ENCODE peak calls at places on chromosomes 7 and 10, in eight cellular contexts. C is colonic mucosa, F is thoracic aorta, W is hepatocyte, T is stomach, A is MM.1S, H is Panc1, G is adrenal gland. L is an unnamed sample. For H3K4me1, the result is how much of the 10 kb centered on the place peaks cover.

GRCh38 chr10:74150151-74151056 is at the start of gene AP3M1:
- DNase-seq in C (peak), F (peak), W (peak), T (peak), A (peak), H (peak), G (peak), L (peak)

GRCh38 chr10:92395271-92395670 is 104.3 kb downstream of the MARCHF5 start:
- DNase-seq in C (no peak), F (no peak), W (no peak), T (no peak), A (no peak), H (no peak), G (no peak), L (no peak)

GRCh38 chr7:155209478-155209864 is 88.2 kb upstream of the INSIG1 start:
- DNase-seq in C (no peak), F (no peak), W (no peak), T (no peak), A (no peak), H (no peak), G (no peak), L (no peak)

GRCh38 chr10:35259769-35260397 is 76.4 kb upstream of the CCNY start:
- DNase-seq in C (no peak), F (no peak), W (peak), T (no peak), A (no peak), H (peak), G (no peak), L (no peak)

GRCh38 chr10:110912374-110912773 is 6.6 kb downstream of the BBIP1 start:
- DNase-seq in C (no peak), F (no peak), W (no peak), T (no peak), A (no peak), H (no peak), G (no peak), L (no peak)

GRCh38 chr10:33520223-33520622 is 185.8 kb upstream of the NRP1 start:
- DNase-seq in C (no peak), F (no peak), W (no peak), T (no peak), A (no peak), H (no peak), G (no peak), L (no peak)

GRCh38 chr7:46173526-46174191 is 252.6 kb upstream of the IGFBP3 start:
- DNase-seq in C (no peak), F (no peak), W (no peak), T (peak), A (no peak), H (no peak), G (no peak), L (peak)

GRCh38 chr10:129305046-129305445 is 162.0 kb upstream of the MGMT start:
- DNase-seq in C (no peak), F (no peak), W (no peak), T (no peak), A (no peak), H (no peak), G (no peak), L (no peak)

GRCh38 chr7:54825368-54825767 is 66.4 kb upstream of the SEC61G start:
- DNase-seq in C (no peak), F (no peak), W (no peak), T (no peak), A (no peak), H (no peak), G (no peak), L (no peak)

DNA sequence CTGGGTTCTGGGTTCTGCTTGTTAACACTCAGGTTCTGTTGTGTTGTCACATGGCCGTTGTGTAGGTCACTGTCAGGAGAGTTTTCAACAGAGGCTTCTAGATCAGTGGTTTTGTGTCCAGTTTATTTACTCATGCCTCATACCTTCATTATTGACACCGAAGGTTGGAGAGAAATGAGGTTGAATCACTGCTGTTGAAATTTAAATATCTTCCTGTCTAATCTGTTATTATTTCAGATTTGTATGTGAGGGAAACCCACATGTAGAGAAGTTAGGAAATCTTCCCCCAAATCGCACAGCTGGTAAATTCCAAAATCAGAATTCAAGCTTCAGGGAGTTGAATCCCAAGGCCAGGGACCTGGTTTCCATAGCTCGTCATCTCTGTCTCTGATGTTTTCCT is 28.3 kb upstream of the KLF6 start:
- DNase-seq in C (no peak), F (no peak), W (no peak), T (no peak), A (no peak), H (no peak), G (no peak), L (no peak)
- H3K4me1 ChIP-seq in C (under half), F (under half), W (under half), T (under half), A (under half), H (under half), G (under half), L (under half)

GRCh38 chr10:14624600-14624999 is 150.1 kb downstream of the FAM107B start:
- DNase-seq in C (no peak), F (no peak), W (no peak), T (no peak), A (no peak), H (no peak), G (no peak), L (no peak)

GRCh38 chr10:14621037-14621436 is 153.7 kb downstream of the FAM107B start:
- DNase-seq in C (no peak), F (no peak), W (no peak), T (no peak), A (no peak), H (no peak), G (no peak), L (no peak)

GRCh38 chr10:14625210-14625621 is 149.5 kb downstream of the FAM107B start:
- DNase-seq in C (no peak), F (no peak), W (no peak), T (no peak), A (no peak), H (no peak), G (no peak), L (no peak)

GRCh38 chr10:14623931-14624330 is 150.8 kb downstream of the FAM107B start:
- DNase-seq in C (no peak), F (no peak), W (no peak), T (no peak), A (no peak), H (no peak), G (no peak), L (no peak)

DNA sequence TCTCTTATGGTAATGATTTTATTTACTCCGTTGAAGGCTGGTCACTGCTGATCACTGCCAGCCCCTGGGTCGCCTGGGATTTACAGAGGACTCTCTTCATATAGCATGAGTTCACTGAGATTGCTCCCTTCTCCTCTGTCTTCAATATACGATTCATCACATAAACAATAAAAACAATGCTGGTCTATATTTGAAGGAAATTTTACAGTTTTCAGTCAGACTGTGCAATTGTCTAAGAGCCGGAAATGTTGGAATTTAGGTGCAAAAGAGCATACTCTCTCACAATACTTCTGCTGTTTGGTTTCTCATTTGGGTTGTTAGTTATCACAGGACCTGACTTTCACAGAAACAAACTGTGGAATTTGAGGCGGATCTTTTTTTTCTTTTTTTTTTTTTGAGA is 148.6 kb downstream of the FAM107B start:
- DNase-seq in C (no peak), F (no peak), W (no peak), T (no peak), A (no peak), H (no peak), G (no peak), L (no peak)
- TF ChIP-seq CTCF in C (no peak), F (no peak), W (no peak), T (no peak), A (no peak), H (no peak), G (no peak), L (no peak)

GRCh38 chr10:98338896-98339295 is 70.9 kb upstream of the LOXL4 start:
- DNase-seq in C (no peak), F (no peak), W (no peak), T (no peak), A (no peak), H (no peak), G (no peak), L (no peak)

GRCh38 chr10:98340261-98340675 is 72.3 kb upstream of the LOXL4 start:
- DNase-seq in C (no peak), F (no peak), W (no peak), T (no peak), A (peak), H (no peak), G (no peak), L (no peak)

GRCh38 chr10:98339790-98340189 is 71.8 kb upstream of the LOXL4 start:
- DNase-seq in C (no peak), F (no peak), W (no peak), T (no peak), A (peak), H (no peak), G (no peak), L (no peak)

GRCh38 chr10:98338318-98338717 is 70.3 kb upstream of the LOXL4 start:
- DNase-seq in C (no peak), F (no peak), W (no peak), T (no peak), A (no peak), H (no peak), G (no peak), L (no peak)

GRCh38 chr10:98340946-98341345 is 73.0 kb upstream of the LOXL4 start:
- DNase-seq in C (no peak), F (no peak), W (no peak), T (no peak), A (peak), H (no peak), G (no peak), L (peak)
- H3K27ac ChIP-seq in C (no peak), F (no peak), W (no peak), T (no peak), A (peak), H (no peak), G (no peak), L (peak)

GRCh38 chr7:137838706-137839315 is 8.0 kb downstream of the DGKI start:
- DNase-seq in C (no peak), F (no peak), W (no peak), T (no peak), A (no peak), H (no peak), G (no peak), L (no peak)

GRCh38 chr7:137844690-137845425 is 1.9 kb downstream of the DGKI start:
- DNase-seq in C (no peak), F (no peak), W (no peak), T (no peak), A (no peak), H (no peak), G (no peak), L (no peak)

GRCh38 chr7:137836113-137836509 is 10.7 kb downstream of the DGKI start:
- DNase-seq in C (no peak), F (no peak), W (no peak), T (no peak), A (no peak), H (no peak), G (no peak), L (no peak)

GRCh38 chr7:137835486-137836112 is 11.2 kb downstream of the DGKI start:
- DNase-seq in C (no peak), F (no peak), W (no peak), T (no peak), A (no peak), H (no peak), G (no peak), L (no peak)

GRCh38 chr7:137840183-137840779 is 6.5 kb downstream of the DGKI start:
- DNase-seq in C (no peak), F (no peak), W (no peak), T (no peak), A (no peak), H (no peak), G (no peak), L (no peak)
- H3K4me1 ChIP-seq in C (under half), F (under half), W (under half), T (under half), A (under half), H (under half), G (under half), L (under half)

GRCh38 chr7:91412298-91412697 is 148.1 kb downstream of the FZD1 start:
- DNase-seq in C (no peak), F (no peak), W (no peak), T (no peak), A (no peak), H (no peak), G (no peak), L (no peak)
- TF ChIP-seq CTCF in C (no peak), F (no peak), W (no peak), T (no peak), A (no peak), H (no peak), G (no peak), L (no peak)

DNA sequence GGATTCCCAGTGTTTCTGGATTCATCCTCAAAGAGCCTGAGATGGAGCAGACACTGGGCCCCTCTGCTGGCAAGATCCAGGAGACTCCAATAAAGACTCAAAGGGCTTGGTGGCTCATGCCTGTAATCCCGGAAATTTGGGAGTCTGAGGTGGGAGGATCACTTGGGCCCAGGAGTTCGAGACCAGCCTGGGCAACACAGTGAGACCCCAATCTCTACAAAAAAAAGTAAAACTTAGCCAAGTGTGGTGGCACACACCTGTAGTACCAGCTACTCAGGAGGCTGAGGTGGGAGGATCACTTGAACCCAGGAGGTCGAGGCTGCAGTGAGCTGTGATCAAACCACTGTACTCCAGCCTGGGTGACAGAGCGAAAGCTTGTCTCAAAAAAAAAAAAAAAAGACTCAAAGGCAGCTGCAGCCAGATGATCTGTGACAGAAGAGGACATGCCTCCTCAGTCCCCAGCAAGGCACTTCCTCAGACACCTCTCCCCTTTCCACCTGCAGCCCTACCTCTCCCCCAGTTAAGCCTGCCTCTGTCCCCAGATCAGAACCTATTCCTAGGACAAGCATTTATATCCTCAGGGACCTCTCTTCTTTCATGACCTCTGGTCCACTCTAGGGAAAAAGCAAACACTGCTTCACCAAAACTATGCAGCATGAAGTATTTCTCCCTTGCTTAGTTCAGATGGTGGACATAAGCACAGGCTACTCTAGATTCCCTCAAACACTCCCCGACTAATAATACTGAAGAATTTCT is 27.9 kb downstream of the PDLIM1 start:
- DNase-seq in C (no peak), F (no peak), W (no peak), T (no peak), A (no peak), H (no peak), G (no peak), L (no peak)
- H3K27ac ChIP-seq in C (peak), F (peak), W (peak), T (no peak), A (no peak), H (no peak), G (no peak), L (no peak)

DNA sequence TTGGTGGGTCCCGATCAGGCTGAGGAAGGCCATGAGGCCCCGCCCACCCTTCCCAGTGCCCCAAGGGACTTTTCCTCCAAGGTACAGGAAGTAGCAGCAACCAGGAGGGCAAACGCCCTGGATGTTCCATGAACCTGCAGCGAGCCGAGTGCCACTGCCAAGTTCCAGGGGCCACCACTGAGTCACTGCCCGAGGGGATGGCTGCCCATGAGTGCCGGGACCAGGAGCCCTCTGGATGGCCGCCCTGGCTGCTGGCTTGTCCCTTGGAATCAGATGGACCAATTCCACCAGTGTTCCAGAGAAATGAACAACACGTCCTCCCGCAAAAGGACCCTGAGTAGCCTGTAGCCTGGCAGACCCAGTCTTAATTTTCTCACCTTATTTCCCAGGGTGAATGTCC is 74.2 kb downstream of the ZRANB1 start:
- DNase-seq in C (no peak), F (peak), W (no peak), T (no peak), A (no peak), H (no peak), G (no peak), L (no peak)
- H3K4me1 ChIP-seq in C (under half), F (half or more), W (under half), T (half or more), A (under half), H (under half), G (half or more), L (half or more)

GRCh38 chr7:40706829-40707228 is 572.0 kb downstream of the SUGCT start:
- DNase-seq in C (no peak), F (no peak), W (no peak), T (no peak), A (no peak), H (no peak), G (no peak), L (no peak)

GRCh38 chr7:40701836-40702551 is 567.2 kb downstream of the SUGCT start:
- DNase-seq in C (no peak), F (no peak), W (no peak), T (no peak), A (peak), H (no peak), G (no peak), L (no peak)

GRCh38 chr7:40709077-40709964 is 574.5 kb downstream of the SUGCT start:
- DNase-seq in C (no peak), F (no peak), W (no peak), T (no peak), A (peak), H (no peak), G (no peak), L (no peak)

GRCh38 chr7:40700653-40701475 is 566.1 kb downstream of the SUGCT start:
- DNase-seq in C (no peak), F (no peak), W (peak), T (no peak), A (no peak), H (no peak), G (no peak), L (no peak)

DNA sequence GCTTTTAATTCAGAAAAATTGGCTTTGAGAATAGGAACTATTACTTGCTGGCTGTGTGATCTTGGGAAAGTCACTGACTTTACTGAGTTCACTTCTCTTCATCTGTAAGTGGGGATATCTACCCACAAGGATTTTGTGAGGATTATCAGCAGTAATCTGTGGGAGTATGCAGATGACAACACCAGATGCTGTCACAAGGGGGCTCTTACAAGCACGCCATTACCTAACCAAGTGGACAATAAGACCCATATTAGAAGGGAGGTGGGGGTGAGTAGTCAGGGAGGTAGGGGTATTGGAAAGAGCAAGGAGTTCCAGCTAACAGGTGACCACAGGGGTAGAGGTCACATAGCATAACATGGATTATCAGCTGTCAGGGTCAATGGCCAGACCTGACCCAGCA is 569.4 kb downstream of the SUGCT start:
- DNase-seq in C (no peak), F (no peak), W (no peak), T (no peak), A (no peak), H (no peak), G (no peak), L (no peak)
- TF ChIP-seq CTCF in C (no peak), F (no peak), W (no peak), T (no peak), A (no peak), H (no peak), G (no peak), L (no peak)

GRCh38 chr7:50690541-50691011 is 92.1 kb downstream of the GRB10 start:
- DNase-seq in C (no peak), F (no peak), W (no peak), T (no peak), A (no peak), H (no peak), G (no peak), L (no peak)
- H3K27ac ChIP-seq in C (no peak), F (no peak), W (no peak), T (no peak), A (no peak), H (no peak), G (no peak), L (no peak)

DNA sequence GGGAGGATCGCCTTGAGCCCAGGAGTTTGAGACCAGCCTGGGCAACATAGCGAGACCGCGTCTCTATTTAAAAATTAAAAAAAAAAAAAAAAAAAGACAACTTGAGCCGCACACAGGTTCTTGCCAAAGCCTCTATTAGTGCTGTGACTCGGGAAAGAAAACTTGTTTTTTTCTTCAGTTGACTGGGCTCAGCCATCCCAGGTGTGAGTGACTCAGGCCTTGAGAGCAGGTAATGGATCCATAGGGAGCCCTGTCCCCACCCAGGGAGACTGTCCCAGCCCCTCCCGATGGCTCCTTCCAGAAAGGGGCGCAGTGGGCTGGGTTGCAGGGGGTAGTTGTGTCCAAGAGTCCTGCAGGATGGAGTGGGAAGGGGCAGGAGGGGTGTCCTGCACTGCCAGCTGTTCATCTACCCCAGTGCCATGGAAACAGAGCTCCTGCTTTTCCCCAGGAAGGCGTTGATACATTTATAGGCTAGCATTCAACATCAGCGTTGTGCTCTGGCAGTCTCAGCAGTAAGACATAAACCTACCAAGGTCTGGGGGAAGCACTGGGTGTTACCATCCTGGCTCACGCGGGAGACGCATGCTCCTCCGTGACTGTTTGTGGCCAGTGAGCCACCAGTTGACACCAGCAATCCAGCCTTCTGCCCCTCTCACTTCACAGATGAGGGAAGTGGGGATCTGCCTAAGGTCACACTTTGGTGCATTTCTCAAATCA is 126.6 kb downstream of the CUX1 start:
- DNase-seq in C (no peak), F (no peak), W (no peak), T (no peak), A (no peak), H (no peak), G (no peak), L (no peak)
- H3K4me1 ChIP-seq in C (under half), F (under half), W (under half), T (half or more), A (under half), H (under half), G (under half), L (under half)

L was measured in heart right ventricle.